ENCODE peak calls at places on chromosomes 5 and 9, in eight cellular contexts. One of them, this sample, is unnamed.
A peak's percentile ranks its signal among the peaks of the same experiment; 100 is the strongest.

GRCh38 chr5:50745221-50745620 is 78.8 kb downstream of the PARP8 start:
- DNase-seq in SIG-M5: no peak
- DNase-seq in stimulated activated CD4-positive, alpha-beta T cell treated with anti-CD3 and anti-CD28 coated beads, TNF-alpha, amount 100 ng/mL, for 24 hours: no peak
- DNase-seq in cardiac muscle cell: no peak
- DNase-seq in PC-3: no peak
- DNase-seq in AG08395: no peak
- DNase-seq in A549: no peak
- DNase-seq in neural crest cell: no peak
- DNase-seq in this sample: no peak

GRCh38 chr5:55172051-55172899 is 702 bp downstream of the CDC20B start:
- DNase-seq in SIG-M5: peak; percentile 31
- DNase-seq in stimulated activated CD4-positive, alpha-beta T cell treated with anti-CD3 and anti-CD28 coated beads, TNF-alpha, amount 100 ng/mL, for 24 hours: peak; percentile 21
- DNase-seq in cardiac muscle cell: peak; percentile 88
- DNase-seq in PC-3: peak; percentile 78
- DNase-seq in AG08395: peak; percentile 82
- DNase-seq in A549: peak; percentile 79
- DNase-seq in neural crest cell: peak; percentile 28
- DNase-seq in this sample: peak; percentile 95

GRCh38 chr5:111606194-111606593 is 93.9 kb upstream of the STARD4 start:
- DNase-seq in SIG-M5: no peak
- DNase-seq in stimulated activated CD4-positive, alpha-beta T cell treated with anti-CD3 and anti-CD28 coated beads, TNF-alpha, amount 100 ng/mL, for 24 hours: no peak
- DNase-seq in cardiac muscle cell: no peak
- DNase-seq in PC-3: no peak
- DNase-seq in AG08395: no peak
- DNase-seq in A549: no peak
- DNase-seq in neural crest cell: no peak
- DNase-seq in this sample: no peak

GRCh38 chr5:98468188-98468869 is 305.1 kb upstream of the RGMB start:
- DNase-seq in SIG-M5: no peak
- DNase-seq in stimulated activated CD4-positive, alpha-beta T cell treated with anti-CD3 and anti-CD28 coated beads, TNF-alpha, amount 100 ng/mL, for 24 hours: no peak
- DNase-seq in cardiac muscle cell: peak; percentile 71
- DNase-seq in PC-3: peak; percentile 90
- DNase-seq in AG08395: peak; percentile 52
- DNase-seq in A549: no peak
- DNase-seq in neural crest cell: no peak
- DNase-seq in this sample: no peak

GRCh38 chr9:93128715-93129224 is 5.3 kb downstream of the NINJ1 start:
- DNase-seq in SIG-M5: no peak
- DNase-seq in stimulated activated CD4-positive, alpha-beta T cell treated with anti-CD3 and anti-CD28 coated beads, TNF-alpha, amount 100 ng/mL, for 24 hours: no peak
- DNase-seq in cardiac muscle cell: no peak
- DNase-seq in PC-3: no peak
- DNase-seq in AG08395: no peak
- DNase-seq in A549: no peak
- DNase-seq in neural crest cell: no peak
- DNase-seq in this sample: no peak

GRCh38 chr9:133236291-133237071 is 27.4 kb upstream of the OBP2B start:
- DNase-seq in SIG-M5: no peak
- DNase-seq in stimulated activated CD4-positive, alpha-beta T cell treated with anti-CD3 and anti-CD28 coated beads, TNF-alpha, amount 100 ng/mL, for 24 hours: no peak
- DNase-seq in cardiac muscle cell: no peak
- DNase-seq in PC-3: no peak
- DNase-seq in AG08395: no peak
- DNase-seq in A549: no peak
- DNase-seq in neural crest cell: no peak
- DNase-seq in this sample: peak; percentile 7

GRCh38 chr5:141716009-141716408 is 34.0 kb upstream of the ARAP3 start:
- DNase-seq in SIG-M5: no peak
- DNase-seq in stimulated activated CD4-positive, alpha-beta T cell treated with anti-CD3 and anti-CD28 coated beads, TNF-alpha, amount 100 ng/mL, for 24 hours: no peak
- DNase-seq in cardiac muscle cell: no peak
- DNase-seq in PC-3: peak; percentile 18
- DNase-seq in AG08395: no peak
- DNase-seq in A549: no peak
- DNase-seq in neural crest cell: no peak
- DNase-seq in this sample: peak; percentile 43

GRCh38 chr5:57194653-57195052 is 20.8 kb downstream of the GPBP1 start:
- DNase-seq in SIG-M5: no peak
- DNase-seq in stimulated activated CD4-positive, alpha-beta T cell treated with anti-CD3 and anti-CD28 coated beads, TNF-alpha, amount 100 ng/mL, for 24 hours: no peak
- DNase-seq in cardiac muscle cell: no peak
- DNase-seq in PC-3: no peak
- DNase-seq in AG08395: no peak
- DNase-seq in A549: no peak
- DNase-seq in neural crest cell: no peak
- DNase-seq in this sample: no peak

GRCh38 chr9:110213413-110214044 is 5.6 kb upstream of the C9orf152 start:
- DNase-seq in SIG-M5: no peak
- DNase-seq in stimulated activated CD4-positive, alpha-beta T cell treated with anti-CD3 and anti-CD28 coated beads, TNF-alpha, amount 100 ng/mL, for 24 hours: no peak
- DNase-seq in cardiac muscle cell: no peak
- DNase-seq in PC-3: no peak
- DNase-seq in AG08395: no peak
- DNase-seq in A549: no peak
- DNase-seq in neural crest cell: no peak
- DNase-seq in this sample: no peak

GRCh38 chr5:103347729-103348128 is 89.2 kb downstream of the MACIR start:
- DNase-seq in SIG-M5: no peak
- DNase-seq in stimulated activated CD4-positive, alpha-beta T cell treated with anti-CD3 and anti-CD28 coated beads, TNF-alpha, amount 100 ng/mL, for 24 hours: no peak
- DNase-seq in cardiac muscle cell: no peak
- DNase-seq in PC-3: peak; percentile 89
- DNase-seq in AG08395: no peak
- DNase-seq in A549: no peak
- DNase-seq in neural crest cell: no peak
- DNase-seq in this sample: peak; percentile 75

GRCh38 chr9:38096238-38096805 is 27.3 kb upstream of the SHB start:
- DNase-seq in SIG-M5: no peak
- DNase-seq in stimulated activated CD4-positive, alpha-beta T cell treated with anti-CD3 and anti-CD28 coated beads, TNF-alpha, amount 100 ng/mL, for 24 hours: no peak
- DNase-seq in cardiac muscle cell: no peak
- DNase-seq in PC-3: no peak
- DNase-seq in AG08395: no peak
- DNase-seq in A549: no peak
- DNase-seq in neural crest cell: no peak
- DNase-seq in this sample: no peak

GRCh38 chr5:140595538-140595937 is 30.9 kb downstream of the SLC35A4 start:
- DNase-seq in SIG-M5: peak; percentile 87
- DNase-seq in stimulated activated CD4-positive, alpha-beta T cell treated with anti-CD3 and anti-CD28 coated beads, TNF-alpha, amount 100 ng/mL, for 24 hours: no peak
- DNase-seq in cardiac muscle cell: no peak
- DNase-seq in PC-3: peak; percentile 26
- DNase-seq in AG08395: no peak
- DNase-seq in A549: no peak
- DNase-seq in neural crest cell: no peak
- DNase-seq in this sample: peak; percentile 45

GRCh38 chr5:132971483-132972435 is 8.3 kb upstream of the AFF4 start:
- DNase-seq in SIG-M5: no peak
- DNase-seq in stimulated activated CD4-positive, alpha-beta T cell treated with anti-CD3 and anti-CD28 coated beads, TNF-alpha, amount 100 ng/mL, for 24 hours: no peak
- DNase-seq in cardiac muscle cell: peak; percentile 52
- DNase-seq in PC-3: no peak
- DNase-seq in AG08395: no peak
- DNase-seq in A549: no peak
- DNase-seq in neural crest cell: no peak
- DNase-seq in this sample: no peak

GRCh38 chr5:171444582-171444981 is 25.1 kb downstream of the FGF18 start:
- DNase-seq in SIG-M5: no peak
- DNase-seq in stimulated activated CD4-positive, alpha-beta T cell treated with anti-CD3 and anti-CD28 coated beads, TNF-alpha, amount 100 ng/mL, for 24 hours: no peak
- DNase-seq in cardiac muscle cell: peak; percentile 36
- DNase-seq in PC-3: no peak
- DNase-seq in AG08395: no peak
- DNase-seq in A549: no peak
- DNase-seq in neural crest cell: no peak
- DNase-seq in this sample: no peak

GRCh38 chr5:126659805-126660483 is 59.2 kb downstream of the PHAX start:
- DNase-seq in SIG-M5: no peak
- DNase-seq in stimulated activated CD4-positive, alpha-beta T cell treated with anti-CD3 and anti-CD28 coated beads, TNF-alpha, amount 100 ng/mL, for 24 hours: no peak
- DNase-seq in cardiac muscle cell: no peak
- DNase-seq in PC-3: no peak
- DNase-seq in AG08395: no peak
- DNase-seq in A549: no peak
- DNase-seq in neural crest cell: no peak
- DNase-seq in this sample: no peak

This sample was measured in NCI-H69.